ENCODE peak calls at places on chromosomes 7 and 10, in six cellular contexts. One of them, this sample, is unnamed. For H3K4me1, the result is how much of the 10 kb centered on the place peaks cover.

GRCh38 chr7:143003393-143004051 is 23.4 kb downstream of the OR9A2 start:
- DNase-seq in left ventricle myocardium inferior: no peak
- DNase-seq in esophagus squamous epithelium: no peak
- DNase-seq in PC-3: peak
- DNase-seq in ovary: no peak
- DNase-seq in HepG2: peak
- DNase-seq in this sample: no peak

GRCh38 chr10:11858093-11858492 is 34.9 kb downstream of the PROSER2 start:
- DNase-seq in left ventricle myocardium inferior: no peak
- DNase-seq in esophagus squamous epithelium: no peak
- DNase-seq in PC-3: no peak
- DNase-seq in ovary: no peak
- DNase-seq in HepG2: no peak
- DNase-seq in this sample: no peak

GRCh38 chr7:120445276-120445675 is 172.3 kb downstream of the KCND2 start:
- DNase-seq in left ventricle myocardium inferior: no peak
- DNase-seq in esophagus squamous epithelium: no peak
- DNase-seq in PC-3: no peak
- DNase-seq in ovary: no peak
- DNase-seq in HepG2: no peak
- DNase-seq in this sample: no peak

GRCh38 chr10:33899578-33900531 is 565.4 kb upstream of the NRP1 start:
- DNase-seq in left ventricle myocardium inferior: no peak
- DNase-seq in esophagus squamous epithelium: no peak
- DNase-seq in PC-3: peak
- DNase-seq in ovary: no peak
- DNase-seq in HepG2: peak
- DNase-seq in this sample: no peak

GRCh38 chr10:28686835-28687682 is 9.7 kb downstream of the BAMBI start:
- DNase-seq in left ventricle myocardium inferior: no peak
- DNase-seq in esophagus squamous epithelium: no peak
- DNase-seq in PC-3: no peak
- DNase-seq in ovary: no peak
- DNase-seq in HepG2: no peak
- DNase-seq in this sample: no peak

GRCh38 chr10:125392140-125392539 is 231.8 kb upstream of the CTBP2 start:
- DNase-seq in left ventricle myocardium inferior: no peak
- DNase-seq in esophagus squamous epithelium: no peak
- DNase-seq in PC-3: no peak
- DNase-seq in ovary: no peak
- DNase-seq in HepG2: no peak
- DNase-seq in this sample: no peak

GRCh38 chr7:66306243-66306642 is 101.1 kb downstream of the TPST1 start:
- DNase-seq in left ventricle myocardium inferior: no peak
- DNase-seq in esophagus squamous epithelium: no peak
- DNase-seq in PC-3: peak
- DNase-seq in ovary: no peak
- DNase-seq in HepG2: no peak
- DNase-seq in this sample: no peak

GRCh38 chr7:142412551-142413193 is 154.8 kb upstream of the PRSS58 start:
- DNase-seq in left ventricle myocardium inferior: no peak
- DNase-seq in esophagus squamous epithelium: no peak
- DNase-seq in PC-3: peak
- DNase-seq in ovary: no peak
- DNase-seq in HepG2: peak
- DNase-seq in this sample: no peak

GRCh38 chr7:114409750-114410149 is 4.9 kb upstream of the FOXP2 start:
- DNase-seq in left ventricle myocardium inferior: no peak
- DNase-seq in esophagus squamous epithelium: no peak
- DNase-seq in PC-3: no peak
- DNase-seq in ovary: no peak
- DNase-seq in HepG2: no peak
- DNase-seq in this sample: no peak

GRCh38 chr7:25885057-25885576 is 266.9 kb upstream of the NFE2L3 start:
- DNase-seq in left ventricle myocardium inferior: no peak
- DNase-seq in esophagus squamous epithelium: no peak
- DNase-seq in PC-3: no peak
- DNase-seq in ovary: no peak
- DNase-seq in HepG2: no peak
- DNase-seq in this sample: no peak

GRCh38 chr7:25884265-25884664 is 267.7 kb upstream of the NFE2L3 start:
- DNase-seq in left ventricle myocardium inferior: no peak
- DNase-seq in esophagus squamous epithelium: no peak
- DNase-seq in PC-3: no peak
- DNase-seq in ovary: no peak
- DNase-seq in HepG2: no peak
- DNase-seq in this sample: no peak

GRCh38 chr7:25879799-25880198 is 272.2 kb upstream of the NFE2L3 start:
- DNase-seq in left ventricle myocardium inferior: no peak
- DNase-seq in esophagus squamous epithelium: no peak
- DNase-seq in PC-3: no peak
- DNase-seq in ovary: no peak
- DNase-seq in HepG2: no peak
- DNase-seq in this sample: no peak

GRCh38 chr7:25881317-25881716 is 270.7 kb upstream of the NFE2L3 start:
- DNase-seq in left ventricle myocardium inferior: no peak
- DNase-seq in esophagus squamous epithelium: no peak
- DNase-seq in PC-3: no peak
- DNase-seq in ovary: no peak
- DNase-seq in HepG2: no peak
- DNase-seq in this sample: no peak

GRCh38 chr7:25882151-25882773 is 269.7 kb upstream of the NFE2L3 start:
- DNase-seq in left ventricle myocardium inferior: no peak
- DNase-seq in esophagus squamous epithelium: no peak
- DNase-seq in PC-3: no peak
- DNase-seq in ovary: no peak
- DNase-seq in HepG2: no peak
- DNase-seq in this sample: no peak
- H3K4me3 ChIP-seq in left ventricle myocardium inferior: no peak
- H3K4me3 ChIP-seq in esophagus squamous epithelium: no peak
- H3K4me3 ChIP-seq in PC-3: no peak
- H3K4me3 ChIP-seq in ovary: no peak
- H3K4me3 ChIP-seq in HepG2: no peak
- H3K4me3 ChIP-seq in this sample: no peak

GRCh38 chr10:132446195-132446581 is 49.2 kb downstream of the PWWP2B start:
- DNase-seq in left ventricle myocardium inferior: no peak
- DNase-seq in esophagus squamous epithelium: no peak
- DNase-seq in PC-3: no peak
- DNase-seq in ovary: peak
- DNase-seq in HepG2: no peak
- DNase-seq in this sample: peak

GRCh38 chr10:132448248-132448731 is 51.3 kb downstream of the PWWP2B start:
- DNase-seq in left ventricle myocardium inferior: peak
- DNase-seq in esophagus squamous epithelium: no peak
- DNase-seq in PC-3: peak
- DNase-seq in ovary: peak
- DNase-seq in HepG2: no peak
- DNase-seq in this sample: peak

GRCh38 chr10:132445516-132446194 is 48.7 kb downstream of the PWWP2B start:
- DNase-seq in left ventricle myocardium inferior: no peak
- DNase-seq in esophagus squamous epithelium: no peak
- DNase-seq in PC-3: no peak
- DNase-seq in ovary: no peak
- DNase-seq in HepG2: no peak
- DNase-seq in this sample: peak

GRCh38 chr10:132447446-132448247 is 50.6 kb downstream of the PWWP2B start:
- DNase-seq in left ventricle myocardium inferior: no peak
- DNase-seq in esophagus squamous epithelium: no peak
- DNase-seq in PC-3: peak
- DNase-seq in ovary: peak
- DNase-seq in HepG2: peak
- DNase-seq in this sample: peak

GRCh38 chr10:132446661-132447445 is 49.9 kb downstream of the PWWP2B start:
- DNase-seq in left ventricle myocardium inferior: no peak
- DNase-seq in esophagus squamous epithelium: no peak
- DNase-seq in PC-3: peak
- DNase-seq in ovary: peak
- DNase-seq in HepG2: peak
- DNase-seq in this sample: peak
- H3K4me1 ChIP-seq in left ventricle myocardium inferior: under half
- H3K4me1 ChIP-seq in esophagus squamous epithelium: under half
- H3K4me1 ChIP-seq in PC-3: under half
- H3K4me1 ChIP-seq in ovary: under half
- H3K4me1 ChIP-seq in HepG2: half or more
- H3K4me1 ChIP-seq in this sample: under half

GRCh38 chr10:102814873-102815661 is 22.1 kb downstream of the CYP17A1 start:
- DNase-seq in left ventricle myocardium inferior: peak
- DNase-seq in esophagus squamous epithelium: no peak
- DNase-seq in PC-3: no peak
- DNase-seq in ovary: peak
- DNase-seq in HepG2: peak
- DNase-seq in this sample: peak

GRCh38 chr10:102815790-102816549 is 21.2 kb downstream of the CYP17A1 start:
- DNase-seq in left ventricle myocardium inferior: peak
- DNase-seq in esophagus squamous epithelium: no peak
- DNase-seq in PC-3: no peak
- DNase-seq in ovary: peak
- DNase-seq in HepG2: no peak
- DNase-seq in this sample: peak

GRCh38 chr10:102822222-102822621 is 15.0 kb downstream of the CYP17A1 start:
- DNase-seq in left ventricle myocardium inferior: no peak
- DNase-seq in esophagus squamous epithelium: no peak
- DNase-seq in PC-3: no peak
- DNase-seq in ovary: no peak
- DNase-seq in HepG2: no peak
- DNase-seq in this sample: no peak

GRCh38 chr10:102817175-102817574 is 20.0 kb downstream of the CYP17A1 start:
- DNase-seq in left ventricle myocardium inferior: no peak
- DNase-seq in esophagus squamous epithelium: no peak
- DNase-seq in PC-3: no peak
- DNase-seq in ovary: no peak
- DNase-seq in HepG2: no peak
- DNase-seq in this sample: no peak

GRCh38 chr10:102819054-102819453 is 18.2 kb downstream of the CYP17A1 start:
- DNase-seq in left ventricle myocardium inferior: no peak
- DNase-seq in esophagus squamous epithelium: no peak
- DNase-seq in PC-3: peak
- DNase-seq in ovary: no peak
- DNase-seq in HepG2: no peak
- DNase-seq in this sample: no peak
- H3K27ac ChIP-seq in left ventricle myocardium inferior: peak
- H3K27ac ChIP-seq in esophagus squamous epithelium: peak
- H3K27ac ChIP-seq in PC-3: no peak
- H3K27ac ChIP-seq in ovary: no peak
- H3K27ac ChIP-seq in HepG2: no peak
- H3K27ac ChIP-seq in this sample: no peak

GRCh38 chr10:74072503-74072902 is 74.6 kb downstream of the VCL start:
- DNase-seq in left ventricle myocardium inferior: no peak
- DNase-seq in esophagus squamous epithelium: no peak
- DNase-seq in PC-3: peak
- DNase-seq in ovary: no peak
- DNase-seq in HepG2: no peak
- DNase-seq in this sample: no peak

GRCh38 chr10:74075906-74076305 is 74.7 kb downstream of the AP3M1 start:
- DNase-seq in left ventricle myocardium inferior: no peak
- DNase-seq in esophagus squamous epithelium: no peak
- DNase-seq in PC-3: no peak
- DNase-seq in ovary: no peak
- DNase-seq in HepG2: no peak
- DNase-seq in this sample: no peak

GRCh38 chr10:74067373-74068370 is 69.8 kb downstream of the VCL start:
- DNase-seq in left ventricle myocardium inferior: no peak
- DNase-seq in esophagus squamous epithelium: no peak
- DNase-seq in PC-3: peak
- DNase-seq in ovary: no peak
- DNase-seq in HepG2: no peak
- DNase-seq in this sample: no peak

GRCh38 chr10:74076961-74077360 is 73.7 kb downstream of the AP3M1 start:
- DNase-seq in left ventricle myocardium inferior: no peak
- DNase-seq in esophagus squamous epithelium: no peak
- DNase-seq in PC-3: no peak
- DNase-seq in ovary: no peak
- DNase-seq in HepG2: no peak
- DNase-seq in this sample: no peak

DNA sequence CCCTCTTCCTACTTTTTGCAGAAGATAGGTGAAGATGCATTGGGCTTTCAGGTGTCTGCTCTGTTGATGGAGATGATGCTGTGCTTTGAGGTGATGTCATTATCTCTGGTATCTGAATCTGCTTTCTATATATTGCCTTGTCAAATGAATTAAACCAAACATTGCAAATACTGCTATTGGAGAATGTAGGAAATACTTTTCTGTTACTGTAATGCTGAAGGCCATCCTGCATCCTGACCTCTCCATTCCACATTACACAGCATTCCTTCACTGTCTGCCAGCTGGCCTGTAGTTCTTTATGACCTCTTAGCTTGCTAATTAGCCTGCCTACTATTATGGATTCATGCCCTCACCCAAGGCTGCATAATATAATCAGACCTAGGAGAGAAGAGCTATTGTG is 73.2 kb downstream of the VCL start:
- DNase-seq in left ventricle myocardium inferior: no peak
- DNase-seq in esophagus squamous epithelium: no peak
- DNase-seq in PC-3: no peak
- DNase-seq in ovary: no peak
- DNase-seq in HepG2: no peak
- DNase-seq in this sample: no peak
- H3K4me3 ChIP-seq in left ventricle myocardium inferior: no peak
- H3K4me3 ChIP-seq in esophagus squamous epithelium: no peak
- H3K4me3 ChIP-seq in PC-3: no peak
- H3K4me3 ChIP-seq in ovary: no peak
- H3K4me3 ChIP-seq in HepG2: no peak
- H3K4me3 ChIP-seq in this sample: no peak

GRCh38 chr10:79099898-79100448 is 31.2 kb downstream of the ZMIZ1 start:
- DNase-seq in left ventricle myocardium inferior: no peak
- DNase-seq in esophagus squamous epithelium: no peak
- DNase-seq in PC-3: no peak
- DNase-seq in ovary: no peak
- DNase-seq in HepG2: no peak
- DNase-seq in this sample: no peak
- H3K4me1 ChIP-seq in left ventricle myocardium inferior: half or more
- H3K4me1 ChIP-seq in esophagus squamous epithelium: half or more
- H3K4me1 ChIP-seq in PC-3: under half
- H3K4me1 ChIP-seq in ovary: half or more
- H3K4me1 ChIP-seq in HepG2: half or more
- H3K4me1 ChIP-seq in this sample: half or more

DNA sequence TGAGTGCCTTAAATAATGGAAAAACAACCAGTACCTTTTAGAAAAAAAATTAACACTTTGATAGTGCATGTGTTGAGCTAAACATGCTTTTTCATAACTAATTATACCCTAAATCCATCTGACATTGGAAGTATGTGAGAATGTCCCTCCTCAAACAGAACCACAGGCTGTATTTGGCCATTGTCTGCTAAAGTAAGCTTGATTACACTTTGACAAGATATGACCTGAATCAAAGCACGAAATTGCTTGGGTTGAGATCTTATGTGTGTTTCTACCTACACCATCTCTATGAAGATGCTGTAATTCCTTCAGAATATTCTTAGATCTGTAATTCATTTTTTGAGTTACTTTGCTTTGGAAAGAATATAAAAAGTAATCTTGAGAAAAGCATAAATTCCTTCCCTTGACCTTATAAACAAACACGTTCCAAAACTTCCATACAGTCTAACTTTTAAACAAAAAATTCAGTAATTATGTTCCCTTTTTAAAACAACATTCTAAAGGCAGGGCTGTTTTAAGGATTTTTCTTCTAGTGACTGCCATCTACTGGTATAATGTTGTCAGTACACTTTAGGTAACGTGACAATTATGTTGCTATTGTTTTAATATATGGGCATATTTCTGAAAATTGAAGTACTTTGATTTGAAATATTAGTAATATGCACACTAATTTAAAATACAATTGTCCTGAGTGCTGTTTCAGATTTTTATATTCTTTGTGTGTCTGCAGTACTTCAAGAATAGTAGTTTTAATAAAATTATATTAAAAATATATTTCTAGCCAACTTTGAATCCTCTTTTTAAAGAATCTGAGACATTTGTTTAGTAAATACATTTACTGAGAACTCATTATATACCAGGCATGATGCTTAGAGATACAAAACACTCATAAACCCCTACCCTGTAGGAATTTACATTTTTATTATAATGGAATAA is 20.9 kb downstream of the CD36 start:
- DNase-seq in left ventricle myocardium inferior: no peak
- DNase-seq in esophagus squamous epithelium: no peak
- DNase-seq in PC-3: peak
- DNase-seq in ovary: no peak
- DNase-seq in HepG2: peak
- DNase-seq in this sample: no peak
- H3K27ac ChIP-seq in left ventricle myocardium inferior: peak
- H3K27ac ChIP-seq in esophagus squamous epithelium: no peak
- H3K27ac ChIP-seq in PC-3: no peak
- H3K27ac ChIP-seq in ovary: no peak
- H3K27ac ChIP-seq in HepG2: no peak
- H3K27ac ChIP-seq in this sample: no peak